ENCODE peak calls at places on chromosomes 5 and 9, in nine cellular contexts. D is effector memory CD4-positive, alpha-beta T cell; N is neural progenitor cell; I is A549; B is adrenal gland; U is IMR-90; H is fibroblast of lung; Q is heart left ventricle; Y is sigmoid colon. K is an unnamed sample.

GRCh38 chr9:35763803-35764202 is 9.7 kb upstream of the MSMP start:
- DNase-seq in D (no peak), N (no peak), I (no peak), B (no peak), U (no peak), H (no peak), Q (no peak), Y (no peak), K (no peak)

GRCh38 chr9:85743290-85744128 is 1.8 kb upstream of the AGTPBP1 start:
- DNase-seq in D (no peak), N (peak), I (peak), B (no peak), U (peak), H (peak), Q (no peak), Y (peak), K (peak)

GRCh38 chr5:143051244-143052058 is 281.3 kb downstream of the ARHGAP26 start:
- DNase-seq in D (no peak), N (no peak), I (no peak), B (no peak), U (peak), H (peak), Q (no peak), Y (no peak), K (peak)

GRCh38 chr5:38265546-38266179 is 7.3 kb downstream of the EGFLAM start:
- DNase-seq in D (no peak), N (peak), I (peak), B (peak), U (peak), H (peak), Q (no peak), Y (no peak), K (peak)

GRCh38 chr5:134111741-134112647 is 2.5 kb upstream of the TCF7 start:
- DNase-seq in D (no peak), N (no peak), I (no peak), B (no peak), U (peak), H (peak), Q (no peak), Y (no peak), K (no peak)

GRCh38 chr9:120625222-120625621 is 45.3 kb upstream of the CDK5RAP2 start:
- DNase-seq in D (no peak), N (no peak), I (no peak), B (no peak), U (peak), H (peak), Q (no peak), Y (no peak), K (peak)

GRCh38 chr5:118519466-118519865 is 468.9 kb downstream of the DTWD2 start:
- DNase-seq in D (no peak), N (no peak), I (no peak), B (no peak), U (no peak), H (no peak), Q (no peak), Y (no peak), K (no peak)

GRCh38 chr9:3750311-3750710 is 224.5 kb upstream of the RFX3 start:
- DNase-seq in D (no peak), N (no peak), I (no peak), B (no peak), U (no peak), H (no peak), Q (no peak), Y (no peak), K (no peak)

GRCh38 chr9:99823392-99824377 is 2.0 kb downstream of the NR4A3 start:
- DNase-seq in D (peak), N (peak), I (peak), B (peak), U (peak), H (peak), Q (peak), Y (peak), K (peak)

GRCh38 chr5:150497274-150497988 is 10.5 kb upstream of the NDST1 start:
- DNase-seq in D (no peak), N (no peak), I (peak), B (peak), U (peak), H (peak), Q (no peak), Y (peak), K (peak)

DNA sequence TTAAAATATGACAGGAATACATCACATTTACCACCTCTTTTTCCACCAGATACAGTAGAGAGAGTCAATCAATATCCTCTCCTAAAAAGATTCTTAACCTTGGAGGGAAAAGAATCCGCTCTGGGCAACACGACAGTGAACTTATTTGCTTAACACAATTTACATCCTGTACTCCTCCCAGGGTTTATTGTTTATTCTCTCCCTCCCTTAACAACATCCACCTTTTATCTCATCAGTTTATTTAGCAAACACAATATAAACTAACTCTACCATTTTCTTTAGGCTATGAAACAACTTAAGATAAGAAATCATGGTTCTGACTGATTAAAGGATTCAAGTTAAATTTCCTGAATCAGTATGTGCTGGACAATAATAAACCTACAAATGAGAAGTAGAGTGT is 50.9 kb downstream of the CERT1 start:
- DNase-seq in D (no peak), N (no peak), I (no peak), B (no peak), U (no peak), H (no peak), Q (no peak), Y (no peak), K (no peak)
- H3K27ac ChIP-seq in D (no peak), N (no peak), I (no peak), B (no peak), U (no peak), H (no peak), Q (no peak), Y (no peak), K (no peak)

GRCh38 chr9:134710271-134710540 is 68.6 kb downstream of the COL5A1 start:
- DNase-seq in D (no peak), N (no peak), I (no peak), B (no peak), U (no peak), H (no peak), Q (no peak), Y (no peak), K (no peak)

GRCh38 chr9:134707731-134708671 is 66.4 kb downstream of the COL5A1 start:
- DNase-seq in D (no peak), N (peak), I (no peak), B (no peak), U (no peak), H (no peak), Q (peak), Y (no peak), K (no peak)

GRCh38 chr9:134709512-134710270 is 68.1 kb downstream of the COL5A1 start:
- DNase-seq in D (no peak), N (no peak), I (no peak), B (no peak), U (peak), H (peak), Q (peak), Y (peak), K (no peak)

GRCh38 chr9:134707031-134707680 is 65.6 kb downstream of the COL5A1 start:
- DNase-seq in D (no peak), N (no peak), I (no peak), B (peak), U (peak), H (peak), Q (peak), Y (peak), K (peak)

DNA sequence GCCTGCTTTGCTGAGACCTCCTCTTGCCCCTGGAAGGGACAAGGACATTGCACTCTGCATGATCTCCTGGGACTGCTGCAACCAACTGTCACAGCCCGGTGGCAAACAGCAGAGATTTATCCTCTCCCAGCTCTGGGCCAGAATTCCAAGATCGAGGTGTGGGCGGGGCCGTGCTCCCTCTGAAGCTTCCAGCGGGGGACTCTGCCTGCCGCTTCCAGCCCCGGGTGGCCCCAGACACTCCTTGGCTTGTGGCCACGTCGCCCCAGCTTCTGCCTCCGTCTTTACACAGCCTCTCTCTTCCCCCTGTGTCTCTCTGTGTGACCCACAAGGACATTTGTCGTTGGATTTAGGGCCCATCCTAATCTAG is 67.1 kb downstream of the COL5A1 start:
- DNase-seq in D (no peak), N (no peak), I (no peak), B (no peak), U (no peak), H (no peak), Q (peak), Y (no peak), K (no peak)
- H3K27ac ChIP-seq in D (no peak), N (no peak), I (no peak), B (no peak), U (no peak), H (no peak), Q (peak), Y (peak), K (no peak)

GRCh38 chr5:82396871-82397514 is 118.8 kb upstream of the RPS23 start:
- DNase-seq in D (no peak), N (no peak), I (peak), B (peak), U (peak), H (peak), Q (peak), Y (peak), K (no peak)

GRCh38 chr5:82396396-82396795 is 118.2 kb upstream of the RPS23 start:
- DNase-seq in D (no peak), N (no peak), I (no peak), B (no peak), U (peak), H (peak), Q (no peak), Y (no peak), K (no peak)

GRCh38 chr5:82399111-82399510 is 121.0 kb upstream of the RPS23 start:
- DNase-seq in D (no peak), N (no peak), I (no peak), B (no peak), U (no peak), H (no peak), Q (no peak), Y (no peak), K (no peak)

GRCh38 chr5:82393951-82394350 is 115.8 kb upstream of the RPS23 start:
- DNase-seq in D (no peak), N (no peak), I (no peak), B (no peak), U (no peak), H (no peak), Q (no peak), Y (no peak), K (no peak)

GRCh38 chr5:82397741-82398320 is 119.7 kb upstream of the RPS23 start:
- DNase-seq in D (no peak), N (no peak), I (no peak), B (no peak), U (peak), H (peak), Q (no peak), Y (no peak), K (no peak)
- H3K27ac ChIP-seq in D (no peak), N (no peak), I (peak), B (peak), U (no peak), H (no peak), Q (no peak), Y (no peak), K (no peak)

DNA sequence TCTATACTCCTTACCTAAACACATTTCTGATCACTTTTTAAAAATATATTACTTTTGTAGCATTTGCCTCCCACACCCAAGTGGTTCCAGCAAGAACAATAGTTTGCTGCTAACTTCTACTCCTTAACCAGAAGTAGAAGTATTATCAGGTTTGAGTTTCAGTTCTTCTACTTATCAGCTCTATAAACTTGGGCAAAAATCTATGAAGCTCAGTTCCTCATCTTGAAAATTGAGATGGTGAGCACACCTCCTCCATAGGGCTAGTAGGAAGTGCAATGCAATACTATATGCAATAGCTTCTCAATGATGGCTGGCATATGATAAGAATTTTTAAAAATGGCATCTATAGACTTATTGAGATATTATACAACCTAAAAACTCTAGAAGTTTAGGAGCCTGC is 283.7 kb downstream of the TLR4 start:
- DNase-seq in D (no peak), N (no peak), I (no peak), B (no peak), U (no peak), H (no peak), Q (no peak), Y (no peak), K (no peak)
- H3K27ac ChIP-seq in D (no peak), N (no peak), I (no peak), B (no peak), U (no peak), H (no peak), Q (no peak), Y (no peak), K (no peak)

K was measured in A673.